ENCODE peak calls at places on chromosomes 11 and 22, in four cellular contexts. T is right cardiac atrium, Q is uterus, W is AG04450. K is an unnamed sample.

GRCh38 chr22:47835726-47836125 is 1073.3 kb downstream of the TBC1D22A start:
- DNase-seq in T (no peak), Q (no peak), W (no peak), K (peak; percentile 18)

GRCh38 chr11:46277313-46277622 is 194 bp upstream of the CREB3L1 start:
- DNase-seq in T (no peak), Q (no peak), W (no peak), K (no peak)

GRCh38 chr11:87428266-87428665 is 390.5 kb downstream of the TMEM135 start:
- DNase-seq in T (no peak), Q (no peak), W (no peak), K (no peak)

GRCh38 chr11:44698228-44698923 is 28.4 kb upstream of the TSPAN18 start:
- DNase-seq in T (no peak), Q (no peak), W (no peak), K (no peak)

GRCh38 chr11:33773399-33774355 is 643 bp downstream of the FBXO3 start:
- DNase-seq in T (no peak), Q (no peak), W (no peak), K (no peak)

GRCh38 chr11:18463439-18463838 is 7.8 kb downstream of the LDHAL6A start:
- DNase-seq in T (no peak), Q (no peak), W (no peak), K (no peak)

GRCh38 chr11:44484211-44484610 is 81.3 kb upstream of the CD82 start:
- DNase-seq in T (no peak), Q (no peak), W (no peak), K (peak; percentile 8)

GRCh38 chr11:5564259-5565019 is 16.1 kb upstream of the OR52H1 start:
- DNase-seq in T (no peak), Q (no peak), W (no peak), K (no peak)

GRCh38 chr11:40306938-40307548 is 1152.4 kb downstream of the LRRC4C start:
- DNase-seq in T (no peak), Q (no peak), W (no peak), K (no peak)

GRCh38 chr11:75279273-75279672 is 38.7 kb downstream of the TPBGL start:
- DNase-seq in T (peak; percentile 7), Q (no peak), W (no peak), K (no peak)

GRCh38 chr22:48241658-48242057 is 1479.2 kb downstream of the TBC1D22A start:
- DNase-seq in T (no peak), Q (no peak), W (no peak), K (no peak)

GRCh38 chr11:2521081-2521480 is 76.3 kb downstream of the KCNQ1 start:
- DNase-seq in T (peak; percentile 46), Q (peak; percentile 4), W (no peak), K (no peak)

GRCh38 chr11:130166457-130166784 is 6.8 kb downstream of the ST14 start:
- DNase-seq in T (no peak), Q (no peak), W (peak; percentile 86), K (peak; percentile 82)

GRCh38 chr22:46466255-46466676 is 71.2 kb downstream of the CELSR1 start:
- DNase-seq in T (no peak), Q (no peak), W (no peak), K (no peak)

GRCh38 chr11:118851970-118852369 is 31.7 kb upstream of the CXCR5 start:
- DNase-seq in T (no peak), Q (no peak), W (no peak), K (no peak)

GRCh38 chr11:17102447-17102846 is 25.0 kb upstream of the RPS13 start:
- DNase-seq in T (no peak), Q (no peak), W (no peak), K (no peak)

GRCh38 chr22:27804683-27805297 is 3.2 kb upstream of the MN1 start:
- DNase-seq in T (peak; percentile 87), Q (peak; percentile 74), W (peak; percentile 16), K (no peak)

GRCh38 chr22:27684856-27685255 is 116.7 kb downstream of the MN1 start:
- DNase-seq in T (no peak), Q (no peak), W (no peak), K (no peak)

GRCh38 chr11:73322111-73322985 is 14.3 kb downstream of the ARHGEF17 start:
- DNase-seq in T (peak; percentile 28), Q (no peak), W (no peak), K (no peak)

DNA sequence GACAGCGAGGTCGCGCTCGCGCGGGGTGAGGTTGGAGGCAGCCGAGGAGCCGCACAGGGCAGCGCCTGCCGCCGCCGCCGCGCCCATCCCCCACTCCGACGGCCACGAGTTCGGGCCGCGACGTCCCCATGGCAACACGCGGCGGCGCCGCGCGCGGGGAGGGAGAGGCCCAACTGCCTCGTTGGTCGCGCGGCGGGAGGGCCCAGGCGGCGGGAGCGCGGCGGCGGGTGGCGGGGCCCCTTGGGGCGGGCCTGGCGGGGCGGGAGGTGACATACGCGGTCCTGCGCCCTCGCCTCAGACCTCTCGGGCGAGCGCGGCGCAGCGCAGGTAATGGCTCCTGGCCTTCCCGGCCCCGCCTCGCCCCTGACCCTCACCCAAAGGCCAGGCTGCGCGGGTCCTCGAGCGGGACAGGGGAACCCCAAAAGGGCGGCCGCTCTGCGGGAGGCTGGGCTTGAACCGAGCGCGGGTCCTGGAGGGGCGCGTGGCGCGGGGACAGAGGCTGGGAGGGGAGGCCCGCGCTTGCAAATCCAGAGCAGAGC is at the start of gene DEUP1:
- DNase-seq in T (peak; percentile 85), Q (peak; percentile 30), W (no peak), K (no peak)
- H3K4me3 ChIP-seq in T (peak within 1 kb of the TSS; percentile 59), Q (peak within 1 kb of the TSS; percentile 28), W (no peak within 1 kb of the TSS), K (no peak within 1 kb of the TSS)

GRCh38 chr11:104152941-104153340 is 11.0 kb downstream of the PDGFD start:
- DNase-seq in T (no peak), Q (no peak), W (no peak), K (no peak)
- H3K4me3 ChIP-seq in T (no peak overlapping the region), Q (no peak overlapping the region), W (no peak overlapping the region), K (no peak overlapping the region)

DNA sequence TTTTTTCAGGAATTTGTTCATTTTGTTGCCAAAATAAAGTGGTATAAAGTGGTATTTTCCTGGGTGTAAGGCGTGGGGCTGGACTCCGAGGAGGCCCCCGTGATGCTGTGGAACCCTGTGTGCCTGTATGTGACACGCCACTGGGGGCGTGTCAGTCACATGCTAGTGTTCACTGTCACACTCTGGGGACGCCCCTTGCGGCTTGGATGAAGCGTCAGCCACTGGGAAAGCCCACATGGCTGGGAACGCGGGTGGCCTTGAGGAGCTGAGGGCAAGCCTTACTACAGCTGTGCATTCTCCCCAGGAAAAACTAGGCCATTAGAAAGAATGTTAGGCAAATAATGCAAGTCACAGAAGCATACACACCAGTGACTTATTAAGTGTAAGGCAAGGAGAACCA is 77.0 kb upstream of the SLC25A18 start:
- DNase-seq in T (no peak), Q (no peak), W (no peak), K (no peak)
- H3K4me3 ChIP-seq in T (no peak overlapping the region), Q (no peak overlapping the region), W (no peak overlapping the region), K (no peak overlapping the region)

GRCh38 chr11:84866922-84867321 is 760.2 kb downstream of the DLG2 start:
- DNase-seq in T (no peak), Q (no peak), W (no peak), K (no peak)

GRCh38 chr11:84865257-84865656 is 761.9 kb downstream of the DLG2 start:
- DNase-seq in T (no peak), Q (no peak), W (no peak), K (no peak)

GRCh38 chr11:84871116-84871515 is 756.0 kb downstream of the DLG2 start:
- DNase-seq in T (no peak), Q (no peak), W (no peak), K (no peak)

GRCh38 chr11:84865791-84866535 is 761.2 kb downstream of the DLG2 start:
- DNase-seq in T (no peak), Q (no peak), W (no peak), K (no peak)

GRCh38 chr11:84870486-84870885 is 756.7 kb downstream of the DLG2 start:
- DNase-seq in T (no peak), Q (no peak), W (no peak), K (no peak)
- H3K4me3 ChIP-seq in T (no peak overlapping the region), Q (no peak overlapping the region), W (no peak overlapping the region), K (no peak overlapping the region)

GRCh38 chr11:63489879-63490278 is 1.1 kb downstream of the PLAAT5 start:
- DNase-seq in T (no peak), Q (no peak), W (no peak), K (no peak)
- H3K4me3 ChIP-seq in T (no peak overlapping the region), Q (no peak overlapping the region), W (no peak overlapping the region), K (no peak overlapping the region)

GRCh38 chr11:9609002-9609759 is 35.7 kb downstream of the WEE1 start:
- DNase-seq in T (no peak), Q (no peak), W (no peak), K (no peak)
- H3K4me3 ChIP-seq in T (no peak overlapping the region), Q (no peak overlapping the region), W (no peak overlapping the region), K (no peak overlapping the region)

K was measured in HCT116.